ENCODE peak calls at places on chromosomes 12 and 14, in seven cellular contexts. K is bronchial epithelial cell, C is NCI-H774, J is NT2/D1, X is activated T-helper 1 cell treated with Interleukin-2 at 50 U/mL for 16 hours, L is T-cell, R is iris pigment epithelial cell. O is an unnamed sample.

GRCh38 chr14:74579447-74580274 is 32.4 kb downstream of the LTBP2 start:
- DNase-seq in K (peak), C (no peak), J (no peak), X (no peak), L (no peak), R (peak), O (no peak)

GRCh38 chr14:61129168-61129745 is 148.2 kb downstream of the SLC38A6 start:
- DNase-seq in K (peak), C (no peak), J (no peak), X (no peak), L (no peak), R (no peak), O (no peak)

GRCh38 chr14:91114079-91115065 is 499 bp downstream of the DGLUCY start:
- DNase-seq in K (peak), C (peak), J (peak), X (peak), L (peak), R (peak), O (peak)

GRCh38 chr14:35215110-35215872 is 76.9 kb upstream of the PSMA6 start:
- DNase-seq in K (peak), C (no peak), J (peak), X (no peak), L (no peak), R (peak), O (peak)

GRCh38 chr12:93803408-93803807 is 126.2 kb downstream of the CRADD start:
- DNase-seq in K (peak), C (no peak), J (no peak), X (no peak), L (no peak), R (peak), O (no peak)

GRCh38 chr12:9786726-9787339 is 26.1 kb upstream of the CD69 start:
- DNase-seq in K (no peak), C (no peak), J (no peak), X (no peak), L (no peak), R (peak), O (no peak)

GRCh38 chr12:52395761-52396434 is 10.2 kb downstream of the KRT82 start:
- DNase-seq in K (peak), C (peak), J (peak), X (no peak), L (no peak), R (no peak), O (peak)

GRCh38 chr14:76955575-76956252 is 72.8 kb downstream of the IRF2BPL start:
- DNase-seq in K (peak), C (no peak), J (no peak), X (peak), L (peak), R (peak), O (peak)

GRCh38 chr14:23562822-23563472 is 4.6 kb downstream of the AP1G2 start:
- DNase-seq in K (peak), C (peak), J (no peak), X (peak), L (peak), R (peak), O (peak)

GRCh38 chr12:95201056-95201670 is 16.1 kb downstream of the FGD6 start:
- DNase-seq in K (peak), C (no peak), J (no peak), X (no peak), L (no peak), R (peak), O (no peak)

GRCh38 chr12:118981285-118982201 is at the start of gene SRRM4:
- DNase-seq in K (no peak), C (peak), J (peak), X (no peak), L (no peak), R (no peak), O (no peak)

GRCh38 chr12:86698581-86698980 is 442.4 kb upstream of the MGAT4C start:
- DNase-seq in K (no peak), C (no peak), J (no peak), X (no peak), L (no peak), R (peak), O (no peak)

GRCh38 chr12:122062832-122063690 is 15.5 kb upstream of the MLXIP start:
- DNase-seq in K (peak), C (peak), J (no peak), X (no peak), L (no peak), R (peak), O (no peak)

GRCh38 chr12:26760657-26761293 is 72.2 kb downstream of the ITPR2 start:
- DNase-seq in K (no peak), C (no peak), J (no peak), X (no peak), L (no peak), R (no peak), O (no peak)

GRCh38 chr14:95462491-95462890 is 54.0 kb downstream of the SYNE3 start:
- DNase-seq in K (no peak), C (no peak), J (no peak), X (no peak), L (no peak), R (no peak), O (peak)

GRCh38 chr14:94392510-94392935 is 4.1 kb upstream of the SERPINA1 start:
- DNase-seq in K (peak), C (no peak), J (no peak), X (no peak), L (no peak), R (peak), O (no peak)

GRCh38 chr14:99549684-99550083 is 54.3 kb downstream of the CCDC85C start:
- DNase-seq in K (no peak), C (peak), J (no peak), X (no peak), L (no peak), R (no peak), O (no peak)

GRCh38 chr14:79278798-79279644 is 932.3 kb downstream of the DIO2 start:
- DNase-seq in K (peak), C (peak), J (peak), X (no peak), L (no peak), R (peak), O (no peak)

GRCh38 chr14:21136024-21136423 is 19.8 kb downstream of the OR5AU1 start:
- DNase-seq in K (peak), C (peak), J (no peak), X (no peak), L (no peak), R (peak), O (peak)

GRCh38 chr14:24997335-24997734 is 52.6 kb downstream of the STXBP6 start:
- DNase-seq in K (no peak), C (no peak), J (no peak), X (no peak), L (no peak), R (no peak), O (no peak)

GRCh38 chr14:102584871-102585869 is 7.3 kb upstream of the RCOR1 start:
- DNase-seq in K (peak), C (no peak), J (no peak), X (no peak), L (no peak), R (no peak), O (no peak)

GRCh38 chr14:64729386-64730060 is 25.3 kb downstream of the PLEKHG3 start:
- DNase-seq in K (no peak), C (no peak), J (no peak), X (no peak), L (no peak), R (no peak), O (no peak)

GRCh38 chr12:93245543-93245942 is 132.2 kb upstream of the NUDT4 start:
- DNase-seq in K (no peak), C (no peak), J (no peak), X (no peak), L (peak), R (no peak), O (peak)

GRCh38 chr12:42810006-42810405 is 220.5 kb upstream of the PRICKLE1 start:
- DNase-seq in K (no peak), C (no peak), J (no peak), X (no peak), L (no peak), R (peak), O (no peak)

GRCh38 chr12:54376596-54377468 is 7.7 kb downstream of the ZNF385A start:
- DNase-seq in K (no peak), C (no peak), J (no peak), X (no peak), L (no peak), R (no peak), O (no peak)

GRCh38 chr14:96299441-96299840 is 43.4 kb downstream of the BDKRB1 start:
- DNase-seq in K (no peak), C (no peak), J (no peak), X (no peak), L (no peak), R (no peak), O (no peak)

GRCh38 chr12:53213348-53213747 is 6.3 kb upstream of the ITGB7 start:
- DNase-seq in K (peak), C (peak), J (peak), X (peak), L (peak), R (peak), O (peak)

O was measured in OCI-LY7.